ENCODE peak calls at places on chromosomes 5 and 9, in four cellular contexts. One of them, this sample, is unnamed.

GRCh38 chr9:107276966-107277710 is 5.9 kb upstream of the RAD23B start:
- DNase-seq in ureter: no peak
- DNase-seq in endothelial cell: no peak
- DNase-seq in HFFc6: peak; percentile 51
- DNase-seq in this sample: no peak

GRCh38 chr9:124359841-124360240 is 55.4 kb downstream of the PSMB7 start:
- DNase-seq in ureter: no peak
- DNase-seq in endothelial cell: no peak
- DNase-seq in HFFc6: no peak
- DNase-seq in this sample: no peak

GRCh38 chr5:61082516-61083280 is 79.6 kb downstream of the SMIM15 start:
- DNase-seq in ureter: no peak
- DNase-seq in endothelial cell: no peak
- DNase-seq in HFFc6: peak; percentile 48
- DNase-seq in this sample: no peak

GRCh38 chr5:41414598-41414997 is 95.8 kb downstream of the PLCXD3 start:
- DNase-seq in ureter: no peak
- DNase-seq in endothelial cell: no peak
- DNase-seq in HFFc6: peak; percentile 93
- DNase-seq in this sample: no peak

GRCh38 chr9:101881508-101881907 is 143.1 kb upstream of the GRIN3A start:
- DNase-seq in ureter: no peak
- DNase-seq in endothelial cell: no peak
- DNase-seq in HFFc6: no peak
- DNase-seq in this sample: no peak

GRCh38 chr5:153372433-153373167 is 117.9 kb upstream of the GRIA1 start:
- DNase-seq in ureter: no peak
- DNase-seq in endothelial cell: no peak
- DNase-seq in HFFc6: no peak
- DNase-seq in this sample: no peak

GRCh38 chr9:16429671-16430070 is 440.8 kb downstream of the BNC2 start:
- DNase-seq in ureter: no peak
- DNase-seq in endothelial cell: no peak
- DNase-seq in HFFc6: no peak
- DNase-seq in this sample: no peak

GRCh38 chr9:111648066-111648465 is 13.3 kb upstream of the GNG10 start:
- DNase-seq in ureter: no peak
- DNase-seq in endothelial cell: no peak
- DNase-seq in HFFc6: no peak
- DNase-seq in this sample: no peak

GRCh38 chr5:82861705-82862104 is 215.5 kb downstream of the TMEM167A start:
- DNase-seq in ureter: no peak
- DNase-seq in endothelial cell: no peak
- DNase-seq in HFFc6: no peak
- DNase-seq in this sample: no peak

GRCh38 chr5:9156282-9156681 is 389.6 kb downstream of the SEMA5A start:
- DNase-seq in ureter: no peak
- DNase-seq in endothelial cell: peak; percentile 53
- DNase-seq in HFFc6: peak; percentile 70
- DNase-seq in this sample: no peak

GRCh38 chr5:33772276-33772990 is 119.4 kb downstream of the ADAMTS12 start:
- DNase-seq in ureter: no peak
- DNase-seq in endothelial cell: no peak
- DNase-seq in HFFc6: peak; percentile 60
- DNase-seq in this sample: no peak

GRCh38 chr9:2359821-2360220 is 261.8 kb upstream of the VLDLR start:
- DNase-seq in ureter: no peak
- DNase-seq in endothelial cell: no peak
- DNase-seq in HFFc6: no peak
- DNase-seq in this sample: no peak

GRCh38 chr9:7791364-7791763 is 8.2 kb downstream of the DMAC1 start:
- DNase-seq in ureter: no peak
- DNase-seq in endothelial cell: no peak
- DNase-seq in HFFc6: no peak
- DNase-seq in this sample: no peak

GRCh38 chr9:95327239-95327865 is 9.8 kb upstream of the FANCC start:
- DNase-seq in ureter: no peak
- DNase-seq in endothelial cell: no peak
- DNase-seq in HFFc6: no peak
- DNase-seq in this sample: no peak

GRCh38 chr5:74095871-74096270 is 469.9 kb downstream of the ARHGEF28 start:
- DNase-seq in ureter: no peak
- DNase-seq in endothelial cell: no peak
- DNase-seq in HFFc6: peak; percentile 70
- DNase-seq in this sample: no peak

GRCh38 chr9:105656131-105656921 is 5.9 kb upstream of the TAL2 start:
- DNase-seq in ureter: no peak
- DNase-seq in endothelial cell: peak; percentile 50
- DNase-seq in HFFc6: no peak
- DNase-seq in this sample: no peak

GRCh38 chr5:147483961-147484707 is 25.7 kb downstream of the DPYSL3 start:
- DNase-seq in ureter: peak; percentile 58
- DNase-seq in endothelial cell: peak; percentile 45
- DNase-seq in HFFc6: peak; percentile 96
- DNase-seq in this sample: no peak

GRCh38 chr5:159780246-159780645 is 136.0 kb upstream of the ADRA1B start:
- DNase-seq in ureter: no peak
- DNase-seq in endothelial cell: no peak
- DNase-seq in HFFc6: no peak
- DNase-seq in this sample: no peak

GRCh38 chr5:88944751-88945507 is 61.9 kb upstream of the MEF2C start:
- DNase-seq in ureter: no peak
- DNase-seq in endothelial cell: no peak
- DNase-seq in HFFc6: peak; percentile 27
- DNase-seq in this sample: no peak

GRCh38 chr9:74610523-74611061 is 113.5 kb downstream of the RORB start:
- DNase-seq in ureter: no peak
- DNase-seq in endothelial cell: no peak
- DNase-seq in HFFc6: no peak
- DNase-seq in this sample: no peak

GRCh38 chr5:73273379-73274050 is 100.5 kb downstream of the TMEM174 start:
- DNase-seq in ureter: no peak
- DNase-seq in endothelial cell: no peak
- DNase-seq in HFFc6: no peak
- DNase-seq in this sample: no peak

GRCh38 chr9:77729177-77729576 is 81.1 kb upstream of the GNA14 start:
- DNase-seq in ureter: no peak
- DNase-seq in endothelial cell: no peak
- DNase-seq in HFFc6: no peak
- DNase-seq in this sample: no peak

GRCh38 chr9:108439967-108440366 is 415.8 kb downstream of the ACTL7B start:
- DNase-seq in ureter: no peak
- DNase-seq in endothelial cell: no peak
- DNase-seq in HFFc6: peak; percentile 81
- DNase-seq in this sample: no peak

GRCh38 chr9:108626743-108627142 is 229.0 kb downstream of the ACTL7B start:
- DNase-seq in ureter: no peak
- DNase-seq in endothelial cell: no peak
- DNase-seq in HFFc6: no peak
- DNase-seq in this sample: no peak

GRCh38 chr5:176530983-176531901 is 6.0 kb downstream of the RNF44 start:
- DNase-seq in ureter: no peak
- DNase-seq in endothelial cell: no peak
- DNase-seq in HFFc6: peak; percentile 28
- DNase-seq in this sample: no peak

GRCh38 chr5:127963931-127964330 is 119.6 kb upstream of the SLC12A2 start:
- DNase-seq in ureter: no peak
- DNase-seq in endothelial cell: no peak
- DNase-seq in HFFc6: no peak
- DNase-seq in this sample: no peak

GRCh38 chr9:98521141-98521540 is 187.6 kb downstream of the GABBR2 start:
- DNase-seq in ureter: no peak
- DNase-seq in endothelial cell: no peak
- DNase-seq in HFFc6: peak; percentile 78
- DNase-seq in this sample: no peak

GRCh38 chr5:55997742-55998351 is 3.1 kb upstream of the IL6ST start:
- DNase-seq in ureter: no peak
- DNase-seq in endothelial cell: no peak
- DNase-seq in HFFc6: peak; percentile 60
- DNase-seq in this sample: no peak

GRCh38 chr9:94804917-94805544 is 78.5 kb downstream of the AOPEP start:
- DNase-seq in ureter: no peak
- DNase-seq in endothelial cell: no peak
- DNase-seq in HFFc6: no peak
- DNase-seq in this sample: no peak

GRCh38 chr5:136030252-136030651 is 1.5 kb downstream of the TGFBI start:
- DNase-seq in ureter: no peak
- DNase-seq in endothelial cell: no peak
- DNase-seq in HFFc6: no peak
- DNase-seq in this sample: no peak

This sample was measured in osteocyte.